ENCODE peak calls at places on chromosome 17, in seven cellular contexts. L is hepatocyte, Y is RWPE2, M is stomach, F is A673, W is MM.1S, O is tibial artery. A is an unnamed sample. For H3K36me3, the result is how much of the 10 kb centered on the place peaks cover.

GRCh38 chr17:28524476-28525415 is 18.6 kb downstream of the FOXN1 start:
- DNase-seq in W (no peak), M (peak), Y (no peak), L (peak), F (no peak), O (no peak), A (peak)

GRCh38 chr17:80986046-80986445 is 5.6 kb upstream of the CHMP6 start:
- DNase-seq in M (no peak), Y (no peak), F (no peak), O (no peak), W (no peak), L (no peak), A (no peak)

GRCh38 chr17:82234211-82235055 is 5.6 kb downstream of the SLC16A3 start:
- DNase-seq in L (no peak), W (no peak), F (no peak), Y (no peak), M (no peak), O (peak), A (no peak)

GRCh38 chr17:3917391-3917931 is 1.2 kb upstream of the P2RX1 start:
- DNase-seq in W (no peak), O (no peak), F (no peak), M (peak), Y (no peak), L (peak), A (peak)

GRCh38 chr17:32876414-32877163 is at the start of gene MYO1D:
- DNase-seq in M (peak), W (peak), L (peak), O (peak), F (peak), Y (peak), A (peak)

GRCh38 chr17:16491703-16492612 is at the start of gene LRRC75A:
- DNase-seq in Y (no peak), W (peak), O (peak), M (peak), F (peak), L (peak), A (peak)

GRCh38 chr17:40091691-40092397 is 8.5 kb downstream of the NR1D1 start:
- DNase-seq in L (peak), F (no peak), W (no peak), O (peak), M (no peak), Y (no peak), A (no peak)

GRCh38 chr17:10843806-10844205 is 5.9 kb upstream of the PIRT start:
- DNase-seq in F (no peak), O (no peak), W (no peak), L (peak), Y (no peak), M (peak), A (peak)

GRCh38 chr17:50123649-50124349 is 6.2 kb downstream of the SAMD14 start:
- DNase-seq in O (no peak), W (no peak), Y (no peak), F (peak), M (no peak), L (no peak), A (no peak)

GRCh38 chr17:50133028-50133768 is 3.2 kb upstream of the SAMD14 start:
- DNase-seq in Y (no peak), W (no peak), O (peak), L (peak), M (no peak), F (no peak), A (no peak)

GRCh38 chr17:71084219-71084618 is 914.9 kb downstream of the KCNJ2 start:
- DNase-seq in F (peak), M (peak), W (peak), O (no peak), L (peak), Y (no peak), A (peak)

GRCh38 chr17:83196088-83196765 is 116.8 kb downstream of the METRNL start:
- DNase-seq in L (no peak), W (no peak), F (no peak), M (no peak), O (peak), Y (no peak), A (no peak)

GRCh38 chr17:49894761-49895160 is 46.9 kb upstream of the TAC4 start:
- DNase-seq in W (no peak), M (no peak), F (no peak), O (no peak), Y (no peak), L (no peak), A (no peak)

GRCh38 chr17:74798239-74798707 is 22.1 kb upstream of the NAT9 start:
- DNase-seq in Y (no peak), L (no peak), M (no peak), F (peak), W (no peak), O (no peak), A (no peak)

GRCh38 chr17:57405486-57406072 is 149.3 kb downstream of the MSI2 start:
- DNase-seq in W (no peak), O (no peak), L (no peak), F (no peak), M (no peak), Y (no peak), A (no peak)

GRCh38 chr17:68346448-68346847 is 55.2 kb downstream of the ARSG start:
- DNase-seq in F (peak), W (no peak), L (no peak), M (peak), O (no peak), Y (no peak), A (peak)
- H3K27ac ChIP-seq in F (no peak), W (no peak), L (no peak), M (no peak), O (no peak), Y (no peak), A (peak)

DNA sequence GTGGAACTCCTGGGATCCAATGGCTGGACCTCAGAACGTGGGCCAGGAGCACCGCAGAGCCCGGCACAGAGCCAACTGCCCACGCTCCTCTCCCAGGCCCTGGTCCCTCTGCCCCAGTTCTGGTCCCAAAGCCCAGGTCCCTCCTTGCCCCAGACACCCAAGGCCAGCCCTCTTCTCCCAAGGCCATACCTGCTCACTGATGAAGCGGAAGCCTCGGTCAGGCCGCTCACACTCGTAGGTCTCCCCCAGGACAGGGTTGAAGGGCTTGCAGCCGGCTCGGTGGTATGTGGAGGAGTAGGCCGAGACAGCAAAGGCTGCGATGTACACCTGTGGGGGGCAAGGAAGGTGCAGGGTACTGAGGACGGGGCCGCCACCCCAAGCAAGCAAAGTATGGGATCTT is 8.5 kb downstream of the OSBPL7 start:
- DNase-seq in F (no peak), Y (peak), O (peak), L (no peak), M (no peak), W (no peak), A (no peak)
- H3K36me3 ChIP-seq in F (under half), Y (under half), O (half or more), L (under half), M (half or more), W (under half), A (under half)

DNA sequence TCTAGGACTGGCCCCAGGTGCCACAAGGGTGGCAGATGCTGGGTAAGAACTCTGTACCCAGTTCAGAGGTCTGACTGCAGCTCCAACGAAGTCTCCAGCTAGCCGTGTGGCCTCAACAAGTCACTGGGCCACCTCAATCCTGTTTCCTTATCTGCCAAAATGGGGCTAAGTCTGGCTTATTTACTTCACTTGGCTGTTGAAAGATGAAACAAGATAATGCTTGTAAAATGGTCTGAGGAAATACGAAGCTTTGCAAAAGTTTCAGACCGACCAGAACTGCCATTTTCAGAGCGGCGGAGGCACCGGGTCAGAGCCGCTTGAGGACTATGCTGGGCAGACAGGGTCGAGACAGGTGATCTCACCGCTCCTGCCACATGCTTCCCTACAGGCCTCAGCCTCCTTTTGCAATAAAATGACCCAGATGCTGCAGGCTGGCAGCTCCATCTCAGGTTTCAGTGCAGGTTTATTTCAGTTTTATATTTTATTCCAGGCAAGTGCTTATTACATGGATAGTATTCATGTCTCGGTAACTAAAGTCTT is 17.2 kb downstream of the MNT start:
- DNase-seq in W (no peak), M (no peak), L (no peak), Y (no peak), F (no peak), O (no peak), A (peak)
- H3K27ac ChIP-seq in W (no peak), M (peak), L (peak), Y (no peak), F (no peak), O (no peak), A (peak)

DNA sequence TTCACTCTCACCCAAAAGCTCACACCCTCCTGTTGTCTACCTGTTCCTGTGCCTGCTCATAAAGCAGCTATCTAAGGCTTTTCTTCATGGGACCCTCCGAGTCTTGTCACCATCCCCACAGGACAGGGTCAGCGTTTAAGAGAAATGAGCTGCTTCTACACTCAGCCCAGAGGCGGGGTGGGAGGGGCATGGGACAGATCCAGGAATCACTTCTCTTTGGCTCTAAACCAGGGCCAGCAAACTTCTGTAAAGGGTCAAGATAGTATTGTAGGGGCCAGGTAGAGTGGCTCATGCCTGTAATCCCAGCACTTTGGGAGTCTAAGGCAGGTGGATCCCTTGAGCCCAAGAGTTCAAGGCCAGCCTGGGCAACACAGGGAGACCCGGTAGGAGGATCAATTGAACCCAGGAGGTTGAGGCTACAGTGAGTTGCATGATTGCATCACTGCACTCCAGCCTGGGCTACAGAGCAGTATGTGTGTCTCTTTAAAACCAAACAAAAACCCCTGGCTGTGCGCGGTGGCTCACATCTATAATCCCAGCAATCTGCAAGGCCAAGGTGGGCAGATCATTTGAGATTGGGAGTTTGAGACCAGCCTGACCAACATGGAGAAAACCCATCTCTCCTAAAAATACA is 23.2 kb upstream of the KLHL11 start:
- DNase-seq in M (no peak), Y (no peak), O (no peak), L (no peak), W (no peak), F (no peak), A (no peak)
- H3K36me3 ChIP-seq in M (half or more), Y (half or more), O (half or more), L (under half), W (under half), F (half or more), A (under half)